ENCODE peak calls at places on chromosomes 4 and X, in four cellular contexts. H is HCT116, P is SK-N-SH, T is GM23338. G is an unnamed sample.

GRCh38 chr4:7808752-7809151 is 130.9 kb downstream of the AFAP1 start:
- DNase-seq in H (no peak), P (no peak), T (no peak), G (no peak)

GRCh38 chrX:11648705-11649519 is 16.8 kb downstream of the ARHGAP6 start:
- DNase-seq in H (no peak), P (no peak), T (no peak), G (no peak)

GRCh38 chr4:10461091-10461849 is 4.0 kb upstream of the ZNF518B start:
- DNase-seq in H (no peak), P (peak), T (peak), G (peak)

GRCh38 chrX:124488412-124489161 is 142.2 kb downstream of the SH2D1A start:
- DNase-seq in H (no peak), P (no peak), T (no peak), G (no peak)

GRCh38 chr4:108264693-108265092 is 96.0 kb upstream of the LEF1 start:
- DNase-seq in H (no peak), P (no peak), T (no peak), G (no peak)

GRCh38 chrX:50430917-50431316 is 39.7 kb downstream of the DGKK start:
- DNase-seq in H (no peak), P (no peak), T (no peak), G (peak)

GRCh38 chrX:55867254-55867653 is 149.7 kb downstream of the RRAGB start:
- DNase-seq in H (no peak), P (no peak), T (no peak), G (no peak)

GRCh38 chrX:136745215-136746173 is 35.2 kb downstream of the ARHGEF6 start:
- DNase-seq in H (no peak), P (no peak), T (no peak), G (no peak)

GRCh38 chrX:70635227-70635626 is 190.6 kb downstream of the DLG3 start:
- DNase-seq in H (no peak), P (no peak), T (no peak), G (no peak)

GRCh38 chr4:65668201-65669007 is 1.9 kb downstream of the EPHA5 start:
- DNase-seq in H (no peak), P (peak), T (peak), G (no peak)

GRCh38 chr4:112927544-112927943 is 121.9 kb upstream of the ANK2 start:
- DNase-seq in H (no peak), P (no peak), T (no peak), G (no peak)

GRCh38 chrX:103531002-103531401 is 11.7 kb upstream of the RAB40A start:
- DNase-seq in H (no peak), P (no peak), T (no peak), G (no peak)

GRCh38 chrX:68910743-68911142 is 81.9 kb downstream of the EFNB1 start:
- DNase-seq in H (no peak), P (no peak), T (no peak), G (no peak)

GRCh38 chrX:39815621-39816020 is 282.1 kb downstream of the BCOR start:
- DNase-seq in H (no peak), P (no peak), T (peak), G (peak)

GRCh38 chr4:106495498-106495897 is 126.9 kb upstream of the GIMD1 start:
- DNase-seq in H (no peak), P (no peak), T (no peak), G (no peak)

GRCh38 chr4:8759987-8760386 is 111.7 kb downstream of the HMX1 start:
- DNase-seq in H (no peak), P (no peak), T (no peak), G (no peak)

GRCh38 chr4:86497131-86497530 is 97.0 kb upstream of the PTPN13 start:
- DNase-seq in H (no peak), P (no peak), T (no peak), G (no peak)

GRCh38 chr4:144754562-144755410 is 108.8 kb downstream of the HHIP start:
- DNase-seq in H (peak), P (no peak), T (peak), G (no peak)

GRCh38 chr4:169348541-169348940 is 77.8 kb upstream of the SH3RF1 start:
- DNase-seq in H (no peak), P (no peak), T (no peak), G (no peak)

GRCh38 chr4:87017580-87018061 is 82.8 kb downstream of the AFF1 start:
- DNase-seq in H (no peak), P (no peak), T (no peak), G (no peak)

GRCh38 chrX:103517246-103517645 is 2.0 kb downstream of the RAB40A start:
- DNase-seq in H (no peak), P (no peak), T (no peak), G (no peak)

GRCh38 chr4:113159901-113160545 is 110.6 kb downstream of the ANK2 start:
- DNase-seq in H (no peak), P (no peak), T (no peak), G (no peak)

GRCh38 chr4:52889778-52890400 is 27.8 kb downstream of the RASL11B start:
- DNase-seq in H (no peak), P (no peak), T (no peak), G (no peak)

GRCh38 chr4:38223801-38224236 is 263.6 kb downstream of the PTTG2 start:
- DNase-seq in H (no peak), P (no peak), T (no peak), G (no peak)

GRCh38 chr4:186699881-186700397 is 23.7 kb downstream of the FAT1 start:
- DNase-seq in H (no peak), P (no peak), T (no peak), G (no peak)

GRCh38 chr4:83651846-83652245 is 115.9 kb downstream of the GPAT3 start:
- DNase-seq in H (no peak), P (no peak), T (no peak), G (no peak)

GRCh38 chrX:40885984-40886383 is 150.6 kb upstream of the MED14 start:
- DNase-seq in H (no peak), P (no peak), T (no peak), G (no peak)

GRCh38 chrX:3743821-3744439 is 30.5 kb upstream of the PRKX start:
- DNase-seq in H (no peak), P (no peak), T (no peak), G (peak)

GRCh38 chrX:69036674-69037573 is 128.3 kb downstream of the PJA1 start:
- DNase-seq in H (no peak), P (no peak), T (peak), G (no peak)

GRCh38 chr4:85409251-85409650 is 65.7 kb upstream of the ARHGAP24 start:
- DNase-seq in H (no peak), P (no peak), T (peak), G (no peak)

GRCh38 chr4:1600211-1600780 is 83.8 kb downstream of the FAM53A start:
- DNase-seq in H (no peak), P (no peak), T (no peak), G (no peak)

GRCh38 chr4:4392501-4393183 is 5.7 kb downstream of the NSG1 start:
- DNase-seq in H (no peak), P (no peak), T (no peak), G (peak)

GRCh38 chr4:41957634-41958033 is 22.4 kb downstream of the TMEM33 start:
- DNase-seq in H (peak), P (peak), T (peak), G (no peak)

GRCh38 chrX:25206761-25207160 is 191.0 kb upstream of the ARX start:
- DNase-seq in H (no peak), P (no peak), T (no peak), G (no peak)

GRCh38 chr4:78922207-78922606 is 17.0 kb downstream of the PAQR3 start:
- DNase-seq in H (no peak), P (no peak), T (no peak), G (no peak)

GRCh38 chr4:7988437-7988836 is 48.8 kb upstream of the AFAP1 start:
- DNase-seq in H (no peak), P (no peak), T (no peak), G (no peak)

GRCh38 chr4:76993787-76994641 is 44.5 kb downstream of the SEPTIN11 start:
- DNase-seq in H (no peak), P (no peak), T (no peak), G (no peak)
- TF ChIP-seq REST in H (no peak), P (no peak), T (no peak), G (no peak)

GRCh38 chr4:6643141-6643847 is 2.8 kb downstream of the MRFAP1 start:
- DNase-seq in H (no peak), P (no peak), T (no peak), G (no peak)
- H3K27ac ChIP-seq in H (no peak), P (no peak), T (peak), G (no peak)

DNA sequence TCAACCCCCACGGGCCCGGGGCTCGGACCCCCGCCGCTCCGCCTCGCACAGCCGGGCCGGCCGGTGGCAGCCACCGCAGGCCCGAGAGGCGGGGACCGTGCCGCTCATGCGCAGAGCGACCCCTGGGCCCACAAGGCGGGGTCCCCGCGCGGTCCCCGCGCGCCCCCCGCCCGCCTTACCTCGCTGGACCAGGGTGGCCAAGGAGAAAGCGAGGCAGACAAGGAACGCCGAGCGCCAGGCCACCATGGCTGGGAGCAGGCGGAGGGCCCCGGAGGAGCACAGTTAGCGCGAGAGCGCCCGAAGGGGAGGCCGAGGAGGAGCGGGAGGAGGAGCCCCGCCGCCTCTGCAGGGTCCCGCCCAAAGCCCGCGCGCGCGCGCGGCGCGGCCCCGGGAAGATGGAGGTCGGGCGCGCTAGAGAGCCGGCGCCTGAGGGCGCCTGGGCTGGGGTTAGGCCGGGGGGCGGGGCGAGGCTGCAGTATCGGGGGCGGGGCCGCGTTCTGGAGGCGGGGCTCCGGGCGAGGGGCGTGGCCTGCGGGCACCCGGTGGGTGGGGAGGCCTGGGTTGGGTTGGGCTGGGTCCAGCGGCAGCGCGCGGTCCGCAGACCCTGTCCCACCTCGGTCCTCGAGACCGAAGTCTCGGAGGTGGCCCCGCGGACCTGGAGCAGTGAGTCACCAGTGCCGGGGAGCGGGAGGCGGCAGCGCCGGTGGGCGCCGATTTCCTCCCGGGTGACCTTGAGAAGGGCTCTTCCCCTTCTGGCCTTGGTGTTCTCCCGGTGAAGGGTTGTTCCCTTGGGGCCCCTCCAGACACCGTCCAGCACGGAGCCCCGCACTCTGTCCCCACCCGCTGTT is at the start of gene CD99L2:
- DNase-seq in H (peak), P (peak), T (peak), G (peak)
- TF ChIP-seq REST in H (no peak), P (no peak), T (no peak), G (no peak)

DNA sequence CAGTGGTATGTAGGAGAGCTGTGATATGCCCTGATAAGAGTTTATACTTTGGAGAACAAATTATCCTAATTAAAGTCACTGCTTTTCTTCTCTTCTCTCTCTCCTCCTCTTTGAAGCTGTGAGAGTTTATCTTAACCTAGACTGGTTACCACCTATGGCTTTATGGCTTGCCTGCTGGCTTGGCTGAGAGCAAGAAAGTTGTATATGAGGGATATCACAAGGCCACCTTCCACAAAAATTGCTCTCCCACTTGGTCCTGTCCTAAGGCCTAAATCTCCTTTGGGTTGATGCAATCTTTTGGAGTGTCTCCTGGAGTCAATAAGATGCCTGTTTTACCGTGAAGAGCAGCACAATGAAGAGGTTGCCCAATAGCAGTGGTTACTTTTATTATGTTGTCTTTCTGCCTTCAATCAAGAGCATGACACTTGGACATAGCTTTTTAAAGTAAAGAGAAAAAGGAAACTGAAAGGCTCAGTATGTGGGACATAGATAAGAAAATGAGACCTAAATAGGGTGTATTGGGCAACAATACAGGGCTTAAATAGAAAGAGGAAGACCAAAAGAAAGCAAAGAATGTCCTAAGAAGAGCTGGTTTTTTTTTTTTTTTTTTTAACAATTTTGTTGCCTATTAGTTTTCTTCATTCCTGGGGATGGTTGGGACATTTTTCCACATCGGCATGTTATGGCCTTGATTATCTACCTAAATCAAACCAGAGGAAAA is 9.2 kb downstream of the GUCY1A1 start:
- DNase-seq in H (no peak), P (no peak), T (no peak), G (peak)
- H3K27ac ChIP-seq in H (no peak), P (no peak), T (no peak), G (no peak)

DNA sequence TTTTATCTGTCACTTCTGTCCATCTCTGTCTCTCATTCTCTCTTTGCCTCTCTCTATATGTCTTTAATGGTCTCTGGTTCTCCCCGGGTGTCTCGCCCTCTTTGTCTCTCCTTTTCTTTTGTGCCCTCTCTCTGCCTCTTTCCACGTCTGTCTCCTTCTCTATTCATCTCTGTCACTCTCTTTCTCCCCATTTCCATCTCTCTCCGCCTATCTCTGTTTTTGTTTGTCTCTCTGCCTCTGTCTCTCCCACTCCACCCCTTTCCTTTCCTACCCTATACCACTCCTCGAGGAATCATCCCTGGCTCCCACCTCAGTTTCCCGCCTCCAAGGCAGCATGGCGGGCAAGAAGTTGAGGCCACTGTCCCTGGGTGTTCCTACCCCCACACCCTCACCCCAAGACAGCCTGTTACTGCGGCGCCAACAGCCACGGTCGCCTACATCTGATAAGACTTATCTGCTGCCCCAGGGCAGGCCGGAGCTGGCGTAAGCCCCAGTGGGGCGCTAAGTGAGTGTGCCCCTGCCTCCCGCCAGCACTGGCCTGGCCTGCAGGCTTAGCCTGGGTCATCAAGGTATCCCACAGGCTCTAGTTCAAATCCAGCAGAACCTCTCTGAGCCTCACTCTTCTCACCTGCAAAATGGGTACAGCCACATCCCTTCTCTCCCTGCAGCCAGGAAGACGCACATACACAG is 720 bp upstream of the GATA1 start:
- DNase-seq in H (no peak), P (peak), T (no peak), G (no peak)
- TF ChIP-seq REST in H (no peak), P (no peak), T (no peak), G (no peak)

G was measured in HL-60.